ENCODE peak calls at places on chromosome 4, in seven cellular contexts. G is stimulated activated CD4-positive, alpha-beta T cell treated with anti-CD3 and anti-CD28 coated beads, TNF-alpha, amount 100 ng/mL, for 4 hours; W is pancreas; A is NCI-H748 treated with DMSO at 0.1 percent for 48 hours; H is HCEC 1CT; C is Calu3; E is adipocyte. I is an unnamed sample.

GRCh38 chr4:41538017-41538733 is at the start of gene LIMCH1:
- DNase-seq in H (no peak), G (no peak), C (no peak), W (no peak), E (no peak), A (no peak), I (peak)

GRCh38 chr4:95362906-95363578 is 185.7 kb downstream of the UNC5C start:
- DNase-seq in H (no peak), C (no peak), G (no peak), W (no peak), E (no peak), A (peak), I (no peak)

GRCh38 chr4:55947912-55948725 is 626 bp upstream of the CEP135 start:
- DNase-seq in A (peak), G (no peak), E (peak), H (peak), W (no peak), C (peak), I (no peak)

GRCh38 chr4:177163532-177163931 is 146.1 kb upstream of the NEIL3 start:
- DNase-seq in C (no peak), W (no peak), H (peak), G (no peak), A (no peak), E (no peak), I (no peak)

GRCh38 chr4:94564252-94564651 is 112.5 kb downstream of the PDLIM5 start:
- DNase-seq in A (no peak), E (no peak), G (no peak), W (no peak), C (no peak), H (no peak), I (no peak)

GRCh38 chr4:26496207-26496783 is 6.0 kb upstream of the CCKAR start:
- DNase-seq in E (no peak), W (no peak), G (no peak), A (no peak), C (no peak), H (no peak), I (no peak)

GRCh38 chr4:7206856-7207567 is 14.7 kb downstream of the SORCS2 start:
- DNase-seq in C (peak), G (no peak), E (peak), H (peak), W (peak), A (no peak), I (peak)

GRCh38 chr4:122733805-122734155 is 1.3 kb downstream of the BBS12 start:
- DNase-seq in W (no peak), A (no peak), C (no peak), G (no peak), E (no peak), H (no peak), I (no peak)

GRCh38 chr4:53932784-53933183 is 131.6 kb downstream of the CHIC2 start:
- DNase-seq in C (no peak), G (no peak), A (no peak), E (peak), W (no peak), H (no peak), I (no peak)

GRCh38 chr4:90030953-90031352 is 96.2 kb upstream of the CCSER1 start:
- DNase-seq in A (no peak), H (no peak), E (no peak), G (no peak), W (no peak), C (peak), I (no peak)

GRCh38 chr4:177461606-177462005 is 19.4 kb upstream of the AGA start:
- DNase-seq in H (peak), C (no peak), E (no peak), W (no peak), G (no peak), A (no peak), I (no peak)

GRCh38 chr4:187883049-187883448 is 112.5 kb upstream of the ZFP42 start:
- DNase-seq in G (no peak), E (no peak), A (no peak), C (no peak), W (no peak), H (no peak), I (no peak)

GRCh38 chr4:113474017-113474416 is 287.5 kb downstream of the CAMK2D start:
- DNase-seq in G (no peak), A (no peak), E (peak), H (peak), W (no peak), C (no peak), I (no peak)

GRCh38 chr4:1599491-1600210 is 84.5 kb downstream of the FAM53A start:
- DNase-seq in C (no peak), H (no peak), A (no peak), E (no peak), G (no peak), W (no peak), I (peak)

GRCh38 chr4:40448875-40449274 is 113.7 kb downstream of the CHRNA9 start:
- DNase-seq in A (no peak), W (no peak), E (no peak), G (no peak), C (peak), H (no peak), I (no peak)

GRCh38 chr4:95537181-95537580 is 11.6 kb downstream of the UNC5C start:
- DNase-seq in W (no peak), A (no peak), E (no peak), H (no peak), G (no peak), C (no peak), I (no peak)

GRCh38 chr4:85368240-85368639 is 106.7 kb upstream of the ARHGAP24 start:
- DNase-seq in W (no peak), H (no peak), A (no peak), E (no peak), C (no peak), G (no peak), I (no peak)

GRCh38 chr4:154416183-154416543 is 75.4 kb downstream of the DCHS2 start:
- DNase-seq in C (peak), G (no peak), A (no peak), H (no peak), W (no peak), E (no peak), I (no peak)

GRCh38 chr4:79678472-79679202 is 270.6 kb upstream of the GK2 start:
- DNase-seq in E (no peak), G (no peak), H (no peak), C (no peak), W (no peak), A (no peak), I (no peak)

GRCh38 chr4:154961263-154961662 is 180.2 kb downstream of the RBM46 start:
- DNase-seq in E (no peak), W (no peak), G (no peak), H (no peak), C (no peak), A (no peak), I (no peak)

I was measured in upper lobe of left lung.